ENCODE peak calls at places on chromosome 4, in ten cellular contexts. V is GM23338, I is cardiac fibroblast, D is prostate gland, T is colonic mucosa, Z is omental fat pad, F is type B pancreatic cell, L is AG10803, S is left lung, U is mesothelial cell of epicardium. P is an unnamed sample.

GRCh38 chr4:5753766-5754528 is 42.9 kb downstream of the EVC start:
- DNase-seq in U (no peak), Z (no peak), D (no peak), L (peak), S (no peak), V (no peak), T (peak), I (peak), F (no peak), P (no peak)

GRCh38 chr4:33184684-33185083 is 2464.5 kb downstream of the PCDH7 start:
- DNase-seq in U (no peak), I (no peak), T (no peak), F (no peak), L (no peak), D (no peak), Z (no peak), S (no peak), V (no peak), P (no peak)

GRCh38 chr4:7821245-7822165 is 118.2 kb downstream of the AFAP1 start:
- DNase-seq in V (no peak), I (peak), S (no peak), T (no peak), U (no peak), Z (no peak), D (no peak), F (no peak), L (peak), P (no peak)

GRCh38 chr4:65865489-65865888 is 195.2 kb upstream of the EPHA5 start:
- DNase-seq in U (no peak), L (peak), Z (no peak), F (no peak), V (peak), T (no peak), S (no peak), I (peak), D (no peak), P (no peak)

GRCh38 chr4:143407475-143407874 is 70.8 kb downstream of the GAB1 start:
- DNase-seq in Z (no peak), D (no peak), L (no peak), I (no peak), U (no peak), V (no peak), T (no peak), F (no peak), S (no peak), P (no peak)

GRCh38 chr4:182905038-182905437 is 12.1 kb downstream of the DCTD start:
- DNase-seq in V (no peak), I (no peak), L (no peak), S (no peak), U (no peak), D (no peak), F (no peak), Z (no peak), T (no peak), P (no peak)

GRCh38 chr4:90215286-90215685 is 88.1 kb downstream of the CCSER1 start:
- DNase-seq in U (no peak), F (no peak), S (no peak), L (no peak), V (no peak), I (no peak), D (no peak), Z (no peak), T (no peak), P (no peak)

GRCh38 chr4:89134775-89135319 is 23.5 kb downstream of the TIGD2 start:
- DNase-seq in L (peak), T (no peak), D (no peak), U (no peak), F (no peak), S (no peak), I (peak), Z (no peak), V (no peak), P (no peak)

GRCh38 chr4:153112071-153112460 is 92.2 kb upstream of the TRIM2 start:
- DNase-seq in U (no peak), Z (no peak), V (no peak), I (no peak), D (no peak), L (no peak), S (no peak), F (no peak), T (no peak), P (no peak)

GRCh38 chr4:147833254-147833653 is 101.4 kb downstream of the ARHGAP10 start:
- DNase-seq in D (no peak), F (no peak), L (peak), V (no peak), I (no peak), T (no peak), S (no peak), U (no peak), Z (no peak), P (no peak)

GRCh38 chr4:11532138-11532537 is 103.4 kb upstream of the HS3ST1 start:
- DNase-seq in T (no peak), Z (no peak), V (no peak), L (no peak), U (no peak), I (no peak), S (no peak), F (no peak), D (no peak), P (no peak)

GRCh38 chr4:137536789-137537561 is 4.7 kb upstream of the PCDH18 start:
- DNase-seq in T (no peak), V (peak), Z (no peak), S (no peak), D (no peak), U (no peak), F (no peak), L (no peak), I (no peak), P (no peak)

GRCh38 chr4:42397256-42397634 is at the start of gene SHISA3:
- DNase-seq in S (peak), F (no peak), I (peak), D (no peak), U (peak), T (peak), V (peak), L (no peak), Z (no peak), P (no peak)

GRCh38 chr4:24770111-24770584 is 25.2 kb upstream of the SOD3 start:
- DNase-seq in U (no peak), I (peak), D (no peak), S (no peak), Z (no peak), F (no peak), V (no peak), T (no peak), L (peak), P (no peak)

DNA sequence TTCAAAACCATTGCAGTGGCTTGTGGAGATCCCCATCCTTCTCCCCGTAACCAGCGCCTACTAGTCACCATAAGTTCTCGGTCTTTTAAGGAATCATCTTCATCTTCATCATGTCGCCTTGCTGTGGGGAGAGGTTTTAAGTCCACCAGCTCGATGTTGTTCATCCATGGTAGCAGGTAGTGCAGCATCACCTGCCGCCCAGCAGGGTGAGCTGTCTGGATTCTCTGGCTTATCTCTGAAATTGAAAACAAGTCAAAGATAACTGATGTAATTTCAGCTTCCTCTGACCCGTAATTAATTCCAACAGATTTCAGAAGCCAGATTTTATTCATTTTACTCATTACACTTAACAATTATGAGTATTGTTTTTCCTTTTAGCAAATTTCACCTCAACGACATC is 67.4 kb downstream of the ZAR1 start:
- DNase-seq in U (no peak), Z (no peak), T (no peak), V (peak), S (no peak), D (no peak), I (no peak), L (no peak), F (no peak), P (no peak)
- TF ChIP-seq CTCF in U (no peak), Z (no peak), T (no peak), V (peak), S (no peak), D (no peak), I (peak), L (peak), F (peak), P (peak)

GRCh38 chr4:40462326-40462725 is 127.2 kb downstream of the CHRNA9 start:
- DNase-seq in L (no peak), V (peak), S (no peak), I (no peak), F (no peak), U (no peak), D (no peak), T (no peak), Z (no peak), P (no peak)
- TF ChIP-seq CTCF in L (no peak), V (no peak), S (no peak), I (no peak), F (no peak), U (no peak), D (no peak), T (no peak), Z (no peak), P (no peak)

GRCh38 chr4:140755811-140756291 is 334 bp downstream of the TBC1D9 start:
- DNase-seq in F (peak), S (peak), L (peak), V (peak), I (peak), D (peak), U (peak), Z (no peak), T (no peak), P (no peak)

GRCh38 chr4:140754918-140755810 is 1.0 kb downstream of the TBC1D9 start:
- DNase-seq in L (no peak), F (no peak), Z (no peak), D (no peak), T (peak), I (no peak), S (no peak), U (no peak), V (peak), P (no peak)

GRCh38 chr4:140752669-140753068 is 3.5 kb downstream of the TBC1D9 start:
- DNase-seq in Z (no peak), S (no peak), V (no peak), F (no peak), I (no peak), L (no peak), D (no peak), T (no peak), U (no peak), P (no peak)

GRCh38 chr4:140757220-140757607 is 1.0 kb upstream of the TBC1D9 start:
- DNase-seq in L (no peak), F (no peak), V (no peak), Z (no peak), U (no peak), S (no peak), I (no peak), D (no peak), T (no peak), P (no peak)

DNA sequence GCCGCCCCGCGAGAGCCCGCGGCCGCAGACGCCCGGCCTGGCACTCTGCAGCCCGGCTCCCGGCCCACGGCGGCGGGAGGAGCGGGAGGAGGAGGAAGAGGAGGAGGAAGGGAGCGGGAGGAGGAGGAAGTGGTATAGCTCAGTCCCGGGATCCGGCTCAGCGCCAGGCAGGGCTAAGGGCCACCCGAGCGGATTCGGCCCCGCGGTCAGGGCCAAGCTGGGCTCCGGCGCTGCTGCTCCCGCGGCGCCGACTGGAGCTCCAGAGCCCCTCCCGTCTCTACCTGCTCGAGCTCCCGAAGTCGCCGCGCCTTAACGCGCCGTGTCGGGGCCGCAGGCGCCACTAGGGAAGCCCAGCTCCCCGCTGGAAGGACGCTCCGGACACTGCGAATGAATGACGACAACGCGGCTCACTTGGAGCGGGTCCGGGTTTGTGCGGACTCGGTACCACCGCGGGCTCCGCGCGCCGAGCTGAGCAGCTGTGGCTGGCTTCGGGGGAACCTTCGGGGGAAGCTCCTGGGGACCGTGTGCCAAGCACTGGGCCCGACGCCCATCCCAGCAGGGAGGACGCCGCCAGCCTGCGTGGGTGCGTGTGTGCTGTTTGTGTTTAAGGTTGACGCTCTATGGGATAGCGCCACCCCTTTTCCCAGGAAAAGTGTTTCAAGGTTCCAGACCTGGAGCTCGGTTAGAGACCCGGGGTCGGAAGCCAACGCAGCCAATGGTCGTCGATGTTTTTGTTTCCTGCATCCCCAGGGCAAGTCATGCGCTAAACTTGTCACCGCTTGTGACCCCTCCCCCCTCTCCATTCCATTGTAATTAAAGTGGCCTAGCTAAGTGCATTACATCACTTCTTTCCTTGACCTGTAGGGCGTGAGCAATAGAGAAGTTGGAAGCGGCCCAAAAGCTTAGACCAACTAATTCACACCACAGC is at the start of gene TBC1D9:
- DNase-seq in U (peak), T (peak), S (peak), I (peak), F (peak), L (peak), V (peak), Z (peak), D (peak), P (peak)
- TF ChIP-seq CTCF in U (no peak), T (no peak), S (no peak), I (peak), F (no peak), L (no peak), V (no peak), Z (no peak), D (peak), P (peak)

GRCh38 chr4:112982677-112983076 is 66.8 kb upstream of the ANK2 start:
- DNase-seq in F (no peak), S (no peak), D (no peak), I (peak), L (peak), V (no peak), U (no peak), Z (no peak), T (no peak), P (no peak)
- TF ChIP-seq CTCF in F (peak), S (no peak), D (no peak), I (peak), L (no peak), V (no peak), U (no peak), Z (no peak), T (no peak), P (no peak)

GRCh38 chr4:8886625-8887406 is 15.2 kb upstream of the HMX1 start:
- DNase-seq in S (no peak), L (no peak), Z (no peak), D (no peak), T (no peak), V (no peak), I (no peak), F (no peak), U (no peak), P (no peak)
- TF ChIP-seq CTCF in S (no peak), L (peak), Z (no peak), D (no peak), T (no peak), V (peak), I (peak), F (peak), U (peak), P (peak)